ENCODE peak calls at places on chromosomes 16 and 17, in four cellular contexts. One of them, this sample, is unnamed.

GRCh38 chr17:15463363-15463762 is 4.1 kb downstream of the CDRT4 start:
- DNase-seq in K562: no peak
- DNase-seq in HepG2: peak
- DNase-seq in GM12878: no peak
- DNase-seq in this sample: peak

GRCh38 chr17:17985153-17985552 is 12.5 kb downstream of the DRC3 start:
- DNase-seq in K562: no peak
- DNase-seq in HepG2: no peak
- DNase-seq in GM12878: no peak
- DNase-seq in this sample: no peak

GRCh38 chr16:82703156-82703555 is 76.4 kb downstream of the CDH13 start:
- DNase-seq in K562: no peak
- DNase-seq in HepG2: no peak
- DNase-seq in GM12878: no peak
- DNase-seq in this sample: no peak

GRCh38 chr17:19377602-19378415 is 489 bp upstream of the MAPK7 start:
- DNase-seq in GM12878: peak
- DNase-seq in HepG2: peak
- DNase-seq in K562: peak
- DNase-seq in this sample: peak

GRCh38 chr17:9484789-9485188 is 90.8 kb downstream of the STX8 start:
- DNase-seq in HepG2: no peak
- DNase-seq in K562: no peak
- DNase-seq in GM12878: no peak
- DNase-seq in this sample: no peak

GRCh38 chr17:76530826-76531500 is 6.5 kb downstream of the CYGB start:
- DNase-seq in GM12878: no peak
- DNase-seq in HepG2: no peak
- DNase-seq in K562: no peak
- DNase-seq in this sample: no peak

GRCh38 chr16:54870151-54870550 is 60.5 kb upstream of the IRX5 start:
- DNase-seq in GM12878: no peak
- DNase-seq in HepG2: no peak
- DNase-seq in K562: no peak
- DNase-seq in this sample: no peak

GRCh38 chr16:63690961-63691360 is 1430.9 kb downstream of the CDH11 start:
- DNase-seq in GM12878: no peak
- DNase-seq in K562: no peak
- DNase-seq in HepG2: no peak
- DNase-seq in this sample: no peak

GRCh38 chr16:31697744-31698125 is 170.0 kb downstream of the AHSP start:
- DNase-seq in GM12878: no peak
- DNase-seq in HepG2: no peak
- DNase-seq in K562: no peak
- DNase-seq in this sample: no peak

GRCh38 chr16:75038036-75038959 is 39.5 kb downstream of the ZNRF1 start:
- DNase-seq in K562: peak
- DNase-seq in GM12878: no peak
- DNase-seq in HepG2: no peak
- DNase-seq in this sample: no peak

GRCh38 chr17:50539762-50540440 is 7.1 kb upstream of the SPATA20 start:
- DNase-seq in K562: no peak
- DNase-seq in GM12878: no peak
- DNase-seq in HepG2: no peak
- DNase-seq in this sample: peak

GRCh38 chr17:57257911-57258885 is 1.9 kb downstream of the MSI2 start:
- DNase-seq in K562: peak
- DNase-seq in GM12878: no peak
- DNase-seq in HepG2: peak
- DNase-seq in this sample: peak

GRCh38 chr16:5187402-5187952 is 89.9 kb upstream of the EEF2KMT start:
- DNase-seq in GM12878: no peak
- DNase-seq in K562: peak
- DNase-seq in HepG2: no peak
- DNase-seq in this sample: no peak

GRCh38 chr16:67842509-67843342 is 606 bp downstream of the THAP11 start:
- DNase-seq in GM12878: no peak
- DNase-seq in HepG2: peak
- DNase-seq in K562: peak
- DNase-seq in this sample: peak

GRCh38 chr17:56172517-56172982 is 19.3 kb downstream of the ANKFN1 start:
- DNase-seq in GM12878: no peak
- DNase-seq in HepG2: no peak
- DNase-seq in K562: no peak
- DNase-seq in this sample: no peak
- TF ChIP-seq TCF7 in GM12878: no peak
- TF ChIP-seq TCF7 in HepG2: no peak
- TF ChIP-seq TCF7 in K562: no peak
- TF ChIP-seq TCF7 in this sample: no peak

DNA sequence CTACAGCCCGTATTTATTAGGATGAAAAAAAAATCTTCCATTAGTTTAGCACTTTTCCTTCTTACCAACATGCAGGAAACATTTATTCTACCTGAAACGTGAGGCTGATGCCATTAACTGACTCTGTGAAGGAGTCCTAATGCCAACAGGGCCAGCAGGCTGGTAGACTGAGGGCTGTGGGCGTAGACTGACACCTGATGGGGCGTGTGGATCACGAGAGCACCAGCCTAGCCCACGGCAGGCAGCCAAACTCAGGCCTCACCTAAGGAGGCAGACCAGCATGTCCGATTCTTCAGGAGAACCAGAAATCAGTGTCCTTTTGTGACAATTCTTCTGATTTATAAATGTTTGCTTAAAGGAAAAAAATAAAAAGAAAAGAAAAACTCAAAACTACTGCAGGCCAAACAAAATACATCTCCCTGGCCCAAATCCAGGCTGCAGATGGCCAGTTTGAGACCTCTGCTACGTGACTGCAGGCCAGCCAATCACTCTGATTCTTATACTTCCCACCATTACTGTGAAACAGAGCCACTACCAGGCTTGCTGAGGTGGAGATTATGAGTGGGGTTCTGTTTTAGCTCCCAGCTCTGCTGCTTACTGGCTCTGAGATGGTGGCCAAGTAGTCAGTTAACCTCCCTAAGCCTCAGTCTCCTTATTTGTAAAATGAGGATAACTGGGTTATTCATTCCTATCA is 66.5 kb downstream of the GNAO1 start:
- DNase-seq in K562: no peak
- DNase-seq in GM12878: no peak
- DNase-seq in HepG2: no peak
- DNase-seq in this sample: no peak
- TF ChIP-seq SP1 in K562: no peak
- TF ChIP-seq SP1 in GM12878: no peak
- TF ChIP-seq SP1 in HepG2: no peak
- TF ChIP-seq SP1 in this sample: no peak

GRCh38 chr16:10954903-10955302 is 10.5 kb downstream of the CLEC16A start:
- DNase-seq in GM12878: no peak
- DNase-seq in HepG2: no peak
- DNase-seq in K562: no peak
- DNase-seq in this sample: no peak

GRCh38 chr16:10959161-10959560 is 14.8 kb downstream of the CLEC16A start:
- DNase-seq in HepG2: no peak
- DNase-seq in GM12878: no peak
- DNase-seq in K562: no peak
- DNase-seq in this sample: no peak

GRCh38 chr16:10961231-10961630 is 16.9 kb downstream of the CLEC16A start:
- DNase-seq in GM12878: no peak
- DNase-seq in K562: no peak
- DNase-seq in HepG2: no peak
- DNase-seq in this sample: no peak

DNA sequence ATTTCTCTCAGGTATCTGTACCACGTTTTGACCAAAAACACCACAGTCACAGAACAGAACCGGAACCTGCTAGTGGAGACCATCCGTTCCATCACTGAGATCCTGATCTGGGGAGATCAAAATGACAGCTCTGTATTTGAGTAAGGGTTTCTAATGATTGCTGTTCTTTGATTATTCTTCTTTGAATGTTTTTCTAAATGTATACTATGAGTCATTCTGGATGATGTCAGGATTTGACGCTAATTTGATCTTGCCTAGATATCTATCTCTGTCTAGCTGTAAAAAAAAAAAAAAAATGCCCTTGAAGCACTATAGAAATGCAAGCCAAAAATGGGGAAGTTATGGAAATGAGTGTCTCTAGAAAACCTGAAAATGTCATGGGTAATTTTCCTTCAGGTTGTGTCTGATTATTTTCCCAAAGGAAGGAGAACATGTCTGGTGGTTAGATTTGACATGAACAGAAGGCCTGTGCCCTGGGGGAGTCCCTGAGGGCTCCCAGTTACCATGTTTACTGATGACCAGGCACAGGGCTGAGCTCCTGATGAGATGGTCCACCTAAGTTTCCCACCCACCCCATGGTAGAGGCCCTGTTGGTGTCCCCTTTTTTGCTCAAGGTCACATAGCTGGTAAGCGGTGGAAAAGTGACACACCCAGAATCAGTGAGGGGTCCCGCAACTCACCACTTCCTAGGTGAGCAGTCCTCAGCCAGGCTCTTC is 13.6 kb downstream of the CLEC16A start:
- DNase-seq in GM12878: no peak
- DNase-seq in K562: no peak
- DNase-seq in HepG2: no peak
- DNase-seq in this sample: no peak
- TF ChIP-seq TCF7 in GM12878: peak
- TF ChIP-seq TCF7 in K562: no peak
- TF ChIP-seq TCF7 in HepG2: no peak
- TF ChIP-seq TCF7 in this sample: no peak

GRCh38 chr17:46769531-46770438 is 48.7 kb downstream of the WNT3 start:
- DNase-seq in GM12878: no peak
- DNase-seq in HepG2: no peak
- DNase-seq in K562: no peak
- DNase-seq in this sample: no peak
- TF ChIP-seq SP1 in GM12878: no peak
- TF ChIP-seq SP1 in HepG2: peak
- TF ChIP-seq SP1 in K562: no peak
- TF ChIP-seq SP1 in this sample: no peak

DNA sequence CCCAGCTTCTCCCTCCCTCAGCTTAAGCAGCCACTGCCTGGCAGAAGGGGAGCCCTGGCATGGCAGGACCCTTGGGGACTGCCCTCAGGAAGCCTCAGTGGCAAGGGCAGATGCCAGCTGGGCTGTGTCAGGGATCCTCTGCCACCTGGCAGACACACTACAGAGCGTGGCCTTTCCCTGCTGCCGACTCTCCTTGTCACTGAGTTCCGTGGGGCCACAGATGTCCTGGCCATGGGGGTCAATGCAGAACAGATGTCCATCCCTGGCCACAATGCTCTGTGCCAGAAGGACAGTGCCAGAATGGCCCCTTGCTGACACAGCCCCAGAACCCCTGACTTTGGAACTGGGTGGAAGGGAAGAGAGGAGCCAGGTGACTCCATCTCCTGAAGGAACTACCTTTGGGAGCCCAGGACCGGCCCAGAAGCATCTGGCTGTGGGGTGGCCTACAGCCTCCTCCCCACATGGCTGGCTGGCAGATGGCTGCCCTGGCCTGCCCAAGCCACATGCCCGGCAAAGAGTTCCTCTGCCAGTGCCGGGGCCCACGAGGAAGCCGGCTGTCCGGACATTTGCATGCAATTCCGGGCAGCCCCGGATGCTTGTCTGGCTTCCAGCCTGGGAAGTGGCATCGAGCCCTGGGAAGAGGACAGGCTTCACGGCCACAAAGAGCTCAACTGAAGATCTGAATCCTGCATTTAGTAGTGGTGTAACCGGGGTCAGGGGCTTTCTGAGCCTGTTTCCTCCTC is 24.1 kb downstream of the NPTX1 start:
- DNase-seq in HepG2: no peak
- DNase-seq in GM12878: no peak
- DNase-seq in K562: no peak
- DNase-seq in this sample: no peak
- TF ChIP-seq TCF7 in HepG2: no peak
- TF ChIP-seq TCF7 in GM12878: no peak
- TF ChIP-seq TCF7 in K562: no peak
- TF ChIP-seq TCF7 in this sample: no peak

GRCh38 chr17:83088451-83089321 is 9.3 kb downstream of the METRNL start:
- DNase-seq in K562: no peak
- DNase-seq in GM12878: no peak
- DNase-seq in HepG2: no peak
- DNase-seq in this sample: no peak

GRCh38 chr17:83087788-83088360 is 8.5 kb downstream of the METRNL start:
- DNase-seq in K562: no peak
- DNase-seq in HepG2: no peak
- DNase-seq in GM12878: no peak
- DNase-seq in this sample: no peak

GRCh38 chr17:83091257-83092141 is 12.1 kb downstream of the METRNL start:
- DNase-seq in K562: no peak
- DNase-seq in HepG2: peak
- DNase-seq in GM12878: no peak
- DNase-seq in this sample: no peak

GRCh38 chr17:83090424-83091256 is 11.2 kb downstream of the METRNL start:
- DNase-seq in HepG2: no peak
- DNase-seq in GM12878: no peak
- DNase-seq in K562: no peak
- DNase-seq in this sample: no peak

DNA sequence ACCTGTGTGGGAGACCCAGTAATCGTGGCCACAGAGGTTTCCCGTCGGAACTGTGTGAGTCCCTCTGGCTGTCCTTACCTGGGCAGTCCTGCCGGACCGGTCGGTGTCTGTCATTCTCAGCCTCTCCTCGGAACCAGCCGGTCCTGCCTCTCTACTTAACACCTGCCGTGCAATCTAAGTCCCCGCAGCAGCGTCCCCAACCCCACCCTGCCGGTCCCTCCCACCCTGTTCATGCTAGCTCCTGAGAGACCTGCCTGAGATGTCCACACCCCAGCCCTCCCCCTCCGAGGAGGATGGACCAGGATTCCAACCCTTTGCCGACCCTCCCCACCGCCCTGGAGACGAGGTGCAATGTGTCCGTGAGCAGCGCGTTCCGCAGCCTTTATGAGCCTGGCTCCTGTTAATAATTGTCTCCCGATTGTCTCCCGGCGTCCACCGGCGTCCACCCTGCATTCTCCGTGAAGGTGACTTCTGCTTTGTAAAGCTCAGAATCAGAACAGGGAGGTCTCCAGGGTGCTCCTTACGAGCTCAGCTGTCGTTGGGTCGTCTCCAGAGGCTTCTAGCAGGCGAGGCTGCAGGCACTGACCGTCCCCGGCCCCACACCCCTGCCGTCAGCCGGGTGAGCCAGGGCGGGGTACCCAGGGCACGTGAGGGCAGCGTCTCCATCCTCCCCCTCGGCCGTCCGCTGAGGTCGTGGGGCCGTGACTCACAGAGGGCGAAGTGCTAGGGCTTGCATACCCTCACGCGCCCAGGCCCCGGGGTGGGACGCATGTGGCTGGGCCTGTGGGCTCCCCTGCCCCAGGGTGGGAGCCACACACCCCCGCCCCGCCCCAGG is 10.1 kb downstream of the METRNL start:
- DNase-seq in HepG2: no peak
- DNase-seq in K562: no peak
- DNase-seq in GM12878: no peak
- DNase-seq in this sample: no peak
- TF ChIP-seq SP1 in HepG2: no peak
- TF ChIP-seq SP1 in K562: no peak
- TF ChIP-seq SP1 in GM12878: no peak
- TF ChIP-seq SP1 in this sample: no peak

DNA sequence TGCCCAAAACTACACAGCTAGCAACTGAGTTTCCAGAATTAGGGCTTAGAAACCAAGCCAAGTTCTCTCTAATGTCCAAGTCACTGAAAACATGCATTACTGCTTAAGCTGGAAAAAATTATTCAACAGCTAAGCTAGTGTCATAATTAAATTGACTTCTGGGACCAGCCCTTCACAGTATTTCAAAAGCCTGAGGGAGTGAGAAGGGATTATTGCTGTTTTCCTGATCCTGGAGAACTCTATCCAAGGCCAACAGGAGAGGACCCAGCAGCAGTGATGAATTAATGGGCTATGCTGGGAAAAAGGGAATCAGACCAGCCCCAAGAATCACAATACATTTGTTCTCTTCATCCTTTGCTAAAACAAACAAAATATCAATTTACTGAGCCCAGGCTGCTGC is 34.6 kb upstream of the CLEC3A start:
- DNase-seq in HepG2: no peak
- DNase-seq in K562: no peak
- DNase-seq in GM12878: no peak
- DNase-seq in this sample: no peak
- TF ChIP-seq TCF7 in HepG2: no peak
- TF ChIP-seq TCF7 in K562: no peak
- TF ChIP-seq TCF7 in GM12878: no peak
- TF ChIP-seq TCF7 in this sample: no peak